ENCODE peak calls at places on chromosomes 1 and 21, in five cellular contexts. N is endothelial cell of umbilical vein; R is nucleus accumbens; T is stimulated activated CD4-positive, alpha-beta T cell treated with anti-CD3 and anti-CD28 coated beads, Interleukin-2, amount 100 ng/mL, for 24 hours; E is lung microvascular endothelial cell. F is an unnamed sample.

GRCh38 chr1:85413169-85413568 is 51.8 kb downstream of the DDAH1 start:
- DNase-seq in R (no peak), N (no peak), E (no peak), T (no peak), F (no peak)

GRCh38 chr1:78081980-78082860 is 36.5 kb downstream of the GIPC2 start:
- DNase-seq in R (no peak), N (peak), E (peak), T (no peak), F (no peak)

GRCh38 chr1:154478639-154479038 is 23.4 kb upstream of the TDRD10 start:
- DNase-seq in N (peak), T (no peak), E (peak), R (no peak), F (peak)

GRCh38 chr1:53636621-53637171 is 102.3 kb downstream of the GLIS1 start:
- DNase-seq in N (no peak), E (no peak), R (no peak), T (no peak), F (no peak)

GRCh38 chr21:45220106-45220505 is 67.6 kb downstream of the POFUT2 start:
- DNase-seq in R (no peak), T (no peak), N (no peak), E (no peak), F (no peak)

GRCh38 chr1:20366076-20366765 is 75.5 kb downstream of the VWA5B1 start:
- DNase-seq in E (no peak), R (no peak), T (no peak), N (no peak), F (no peak)

GRCh38 chr1:10155087-10155712 is 55.2 kb upstream of the KIF1B start:
- DNase-seq in N (no peak), R (no peak), E (no peak), T (no peak), F (no peak)

GRCh38 chr1:32062867-32063230 is 9.9 kb upstream of the TMEM39B start:
- DNase-seq in N (no peak), R (no peak), T (no peak), E (no peak), F (no peak)

GRCh38 chr1:10765734-10766478 is 30.5 kb downstream of the CASZ1 start:
- DNase-seq in R (no peak), T (no peak), N (no peak), E (no peak), F (no peak)

GRCh38 chr1:202821467-202821866 is 10.7 kb downstream of the PCAT6 start:
- DNase-seq in R (no peak), T (no peak), N (no peak), E (no peak), F (no peak)

GRCh38 chr1:15669864-15670263 is 14.3 kb upstream of the PLEKHM2 start:
- DNase-seq in N (no peak), T (no peak), E (no peak), R (no peak), F (no peak)

GRCh38 chr1:107061886-107062285 is 5.4 kb downstream of the PRMT6 start:
- DNase-seq in R (no peak), E (no peak), N (no peak), T (no peak), F (no peak)

GRCh38 chr1:113046569-113046968 is 26.4 kb upstream of the LRIG2 start:
- DNase-seq in R (no peak), E (no peak), T (no peak), N (no peak), F (no peak)

GRCh38 chr1:205192287-205192686 is 19.2 kb downstream of the DSTYK start:
- DNase-seq in R (no peak), T (no peak), N (no peak), E (no peak), F (no peak)

GRCh38 chr1:208172389-208173140 is 71.6 kb downstream of the PLXNA2 start:
- DNase-seq in E (no peak), R (no peak), N (no peak), T (no peak), F (no peak)

GRCh38 chr21:42356680-42357079 is 5.9 kb upstream of the TFF2 start:
- DNase-seq in R (no peak), N (no peak), T (no peak), E (no peak), F (no peak)

GRCh38 chr1:3463891-3464648 is 9.6 kb downstream of the ARHGEF16 start:
- DNase-seq in N (no peak), R (no peak), T (no peak), E (no peak), F (no peak)

GRCh38 chr1:166353162-166353561 is 186.4 kb upstream of the FAM78B start:
- DNase-seq in N (no peak), R (no peak), T (no peak), E (no peak), F (no peak)

GRCh38 chr1:224582041-224582440 is 34.1 kb upstream of the CNIH3 start:
- DNase-seq in E (no peak), R (no peak), N (no peak), T (no peak), F (no peak)

GRCh38 chr1:233439721-233440120 is 112.2 kb downstream of the MAP3K21 start:
- DNase-seq in N (no peak), R (no peak), T (no peak), E (no peak), F (no peak)

GRCh38 chr1:70504176-70504820 is 93.2 kb downstream of the CTH start:
- DNase-seq in E (no peak), R (no peak), N (peak), T (no peak), F (no peak)